ENCODE peak calls at places on chromosomes 13 and 19, in five cellular contexts. V is stomach, C is omental fat pad, M is B cell, Z is left ventricle myocardium inferior. T is an unnamed sample.
A peak's percentile ranks its signal among the peaks of the same experiment; 100 is the strongest.

GRCh38 chr13:104011505-104012270 is 945.5 kb upstream of the SLC10A2 start:
- DNase-seq in V (peak; percentile 31), C (no peak), Z (no peak), M (no peak), T (no peak)

GRCh38 chr19:51123381-51124186 is 1.1 kb upstream of the SIGLEC9 start:
- DNase-seq in C (no peak), V (peak; percentile 50), M (no peak), Z (peak; percentile 47), T (peak; percentile 61)

GRCh38 chr19:41225238-41226052 is 6.4 kb downstream of the AXL start:
- DNase-seq in Z (peak; percentile 48), C (peak; percentile 56), M (no peak), V (peak; percentile 35), T (no peak)

GRCh38 chr19:51572415-51572814 is 1.3 kb downstream of the ZNF175 start:
- DNase-seq in Z (no peak), C (no peak), V (no peak), M (no peak), T (no peak)

GRCh38 chr19:44848036-44848804 is 2.1 kb downstream of the NECTIN2 start:
- DNase-seq in M (no peak), C (no peak), Z (no peak), V (no peak), T (no peak)

GRCh38 chr19:53521373-53522202 is 16.4 kb upstream of the ZNF331 start:
- DNase-seq in V (no peak), Z (no peak), M (no peak), C (no peak), T (no peak)

GRCh38 chr19:41597600-41598041 is 21.7 kb downstream of the CEACAM21 start:
- DNase-seq in M (peak; percentile 83), C (peak; percentile 55), V (peak; percentile 72), Z (peak; percentile 22), T (peak; percentile 54)

GRCh38 chr13:96052655-96053002 is 572 bp downstream of the UGGT2 start:
- DNase-seq in Z (no peak), M (no peak), C (peak; percentile 25), V (no peak), T (no peak)

GRCh38 chr19:1861599-1862031 is 1.8 kb downstream of the KLF16 start:
- DNase-seq in Z (no peak), C (no peak), V (no peak), M (no peak), T (no peak)

GRCh38 chr19:45470147-45471081 is 2.6 kb downstream of the FOSB start:
- DNase-seq in V (no peak), Z (no peak), M (peak; percentile 70), C (no peak), T (peak; percentile 58)

GRCh38 chr13:51192348-51192747 is 29.9 kb upstream of the FAM124A start:
- DNase-seq in M (no peak), C (no peak), V (no peak), Z (no peak), T (no peak)

GRCh38 chr13:59774511-59774911 is 389.2 kb downstream of the DIAPH3 start:
- DNase-seq in M (no peak), C (no peak), V (no peak), Z (no peak), T (no peak)

GRCh38 chr19:49355890-49356289 is 6.3 kb downstream of the TEAD2 start:
- DNase-seq in Z (peak; percentile 36), V (no peak), M (no peak), C (no peak), T (no peak)

GRCh38 chr13:49810464-49810824 is 18.0 kb upstream of the KPNA3 start:
- DNase-seq in V (no peak), M (no peak), C (no peak), Z (no peak), T (no peak)

GRCh38 chr13:57470491-57470890 is 161.1 kb upstream of the PCDH17 start:
- DNase-seq in M (no peak), C (no peak), V (no peak), Z (no peak), T (no peak)

GRCh38 chr13:99895428-99895998 is 76.1 kb downstream of the ZIC5 start:
- DNase-seq in C (no peak), M (no peak), V (no peak), Z (no peak), T (no peak)

GRCh38 chr19:38183227-38183914 is 40.7 kb downstream of the DPF1 start:
- DNase-seq in C (no peak), V (no peak), M (no peak), Z (peak; percentile 54), T (no peak)

GRCh38 chr13:112688560-112689497 is 1.0 kb upstream of the ATP11A start:
- DNase-seq in M (no peak), Z (no peak), C (no peak), V (peak; percentile 40), T (no peak)

GRCh38 chr19:40225440-40226305 is 816 bp downstream of the CCNP start:
- DNase-seq in M (no peak), Z (no peak), V (no peak), C (no peak), T (no peak)

GRCh38 chr13:32988588-32989256 is 27.5 kb upstream of the KL start:
- DNase-seq in Z (no peak), V (no peak), C (no peak), M (no peak), T (no peak)

GRCh38 chr19:56507446-56508281 is at the start of gene ZNF471:
- DNase-seq in C (peak; percentile 96), V (peak; percentile 97), M (peak; percentile 90), Z (peak; percentile 99), T (peak; percentile 75)

GRCh38 chr13:71625183-71625582 is 241.8 kb downstream of the DACH1 start:
- DNase-seq in Z (no peak), C (no peak), M (no peak), V (no peak), T (no peak)

GRCh38 chr13:108560092-108560491 is 69.3 kb upstream of the MYO16 start:
- DNase-seq in M (no peak), V (no peak), C (no peak), Z (no peak), T (no peak)

GRCh38 chr13:110012102-110012739 is 225.8 kb upstream of the IRS2 start:
- DNase-seq in M (no peak), Z (no peak), V (no peak), C (no peak), T (no peak)

GRCh38 chr19:51338563-51339312 is 3.2 kb downstream of the VSIG10L start:
- DNase-seq in V (peak; percentile 87), Z (peak; percentile 78), C (peak; percentile 68), M (peak; percentile 85), T (peak; percentile 86)

GRCh38 chr13:24271231-24271610 is 38.2 kb upstream of the C1QTNF9 start:
- DNase-seq in C (no peak), V (no peak), Z (no peak), M (no peak), T (no peak)

GRCh38 chr13:24271611-24272451 is 37.5 kb upstream of the C1QTNF9 start:
- DNase-seq in V (peak; percentile 70), M (peak; percentile 50), C (no peak), Z (peak; percentile 75), T (peak; percentile 52)

GRCh38 chr13:24272452-24273161 is 36.8 kb upstream of the C1QTNF9 start:
- DNase-seq in C (no peak), V (no peak), M (no peak), Z (no peak), T (no peak)

GRCh38 chr13:24269803-24270202 is 39.6 kb upstream of the C1QTNF9 start:
- DNase-seq in C (no peak), Z (no peak), V (no peak), M (no peak), T (no peak)

DNA sequence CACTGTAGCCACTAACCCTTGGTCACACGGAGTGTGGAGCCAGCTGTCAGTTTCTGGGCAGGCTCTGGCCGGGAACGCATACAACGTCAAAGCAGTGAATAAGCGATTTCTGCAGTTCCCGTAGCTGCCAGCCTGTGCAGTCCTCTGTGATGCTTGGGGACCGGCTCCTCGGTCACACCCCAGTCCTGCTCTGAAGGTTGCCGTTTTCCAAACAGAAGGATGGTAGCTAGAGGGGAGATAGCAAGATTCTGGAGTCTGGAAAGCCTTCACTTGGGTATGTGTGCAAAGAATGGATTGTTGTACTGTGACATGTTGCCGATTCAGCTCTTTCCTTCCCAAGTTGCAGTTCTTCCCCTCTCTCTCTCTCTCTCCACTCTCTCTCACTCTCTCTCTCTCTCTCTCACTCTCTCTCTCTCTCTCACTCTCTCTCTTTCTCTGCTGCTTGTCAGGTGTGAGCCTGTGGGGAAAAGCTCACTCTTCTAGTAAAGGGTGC is 38.7 kb upstream of the C1QTNF9 start:
- DNase-seq in V (peak; percentile 61), Z (peak; percentile 65), M (peak; percentile 69), C (no peak), T (peak; percentile 63)
- TF ChIP-seq CTCF in V (no peak), Z (peak; percentile 21), M (peak; percentile 13), C (no peak), T (no peak)

GRCh38 chr19:48169974-48170803 is at the start of the genes LIG1 and ZSWIM9:
- DNase-seq in M (peak; percentile 89), Z (peak; percentile 91), C (peak; percentile 65), V (peak; percentile 92), T (peak; percentile 91)
- TF ChIP-seq CTCF in M (no peak), Z (peak; percentile 29), C (no peak), V (no peak), T (peak; percentile 13)

DNA sequence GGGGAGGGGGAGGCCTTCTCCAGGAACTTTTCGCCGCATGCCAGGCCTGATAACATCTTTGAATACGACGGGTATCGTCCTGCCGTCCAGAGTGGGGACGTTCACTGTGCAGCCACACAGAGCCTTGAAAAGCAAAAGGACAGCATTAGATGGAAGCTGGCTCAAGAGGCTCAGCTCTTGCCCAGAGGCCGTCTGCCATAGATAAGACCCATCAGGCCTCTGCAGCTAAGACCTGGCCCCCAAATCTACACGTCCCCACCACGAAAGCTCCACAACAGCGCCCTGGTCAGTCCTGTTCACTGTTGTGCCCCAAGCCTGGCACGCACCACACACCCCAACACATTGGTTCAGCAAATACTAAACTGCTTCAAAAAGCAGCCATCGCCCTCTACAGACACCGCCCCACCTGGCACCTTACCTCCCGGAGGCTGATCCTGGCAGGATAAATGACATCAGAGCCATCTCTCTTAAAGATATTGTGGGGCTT is 2.1 kb downstream of the DNAJB1 start:
- DNase-seq in Z (no peak), M (no peak), V (no peak), C (no peak), T (no peak)
- TF ChIP-seq CTCF in Z (no peak), M (no peak), V (no peak), C (no peak), T (no peak)

GRCh38 chr19:4970558-4971423 is 1.9 kb downstream of the KDM4B start:
- DNase-seq in V (peak; percentile 46), C (no peak), M (no peak), Z (peak; percentile 53), T (no peak)

GRCh38 chr19:4971816-4972495 is 3.0 kb downstream of the KDM4B start:
- DNase-seq in Z (no peak), M (no peak), V (no peak), C (no peak), T (no peak)

GRCh38 chr19:4972509-4973230 is 3.8 kb downstream of the KDM4B start:
- DNase-seq in M (no peak), C (no peak), V (no peak), Z (no peak), T (no peak)

GRCh38 chr19:4969772-4970531 is 1.0 kb downstream of the KDM4B start:
- DNase-seq in V (no peak), Z (no peak), M (peak; percentile 56), C (no peak), T (no peak)

DNA sequence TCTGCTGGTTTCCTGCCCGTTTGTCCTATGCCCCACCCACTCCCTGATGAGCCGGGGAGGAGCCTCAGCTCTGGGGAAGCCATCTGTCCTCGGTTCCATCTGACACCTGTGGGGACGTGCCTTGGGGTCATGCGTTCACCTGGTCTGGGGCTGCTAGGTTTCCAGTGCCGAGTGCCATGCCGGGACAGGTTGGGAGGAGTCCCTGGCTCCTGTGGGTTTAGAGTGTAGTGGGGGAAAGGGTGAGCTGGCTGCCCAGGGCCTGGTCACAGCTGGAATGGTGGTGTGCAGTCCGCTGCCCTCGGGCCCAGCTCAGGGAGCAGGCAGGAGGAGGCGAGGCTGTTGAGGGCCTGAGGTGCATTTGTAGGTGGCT is 2.5 kb downstream of the KDM4B start:
- DNase-seq in M (no peak), Z (no peak), V (peak; percentile 38), C (no peak), T (no peak)
- TF ChIP-seq CTCF in M (no peak), Z (no peak), V (no peak), C (no peak), T (no peak)